ENCODE peak calls at places on chromosomes 3 and 15, in ten cellular contexts. One of them, this sample, is unnamed.
A peak's percentile ranks its signal among the peaks of the same experiment; 100 is the strongest.

GRCh38 chr3:133643611-133644010 is 18.1 kb downstream of the TOPBP1 start:
- DNase-seq in IMR-90: no peak
- DNase-seq in endothelial cell of umbilical vein: no peak
- DNase-seq in ascending aorta: no peak
- DNase-seq in NT2/D1: no peak
- DNase-seq in transverse colon: no peak
- DNase-seq in uterus: no peak
- DNase-seq in Caco-2: no peak
- DNase-seq in left ventricle myocardium inferior: no peak
- DNase-seq in cardiac muscle cell: no peak
- DNase-seq in this sample: no peak

GRCh38 chr15:52186651-52187486 is 4.3 kb downstream of the GNB5 start:
- DNase-seq in IMR-90: no peak
- DNase-seq in endothelial cell of umbilical vein: no peak
- DNase-seq in ascending aorta: no peak
- DNase-seq in NT2/D1: no peak
- DNase-seq in transverse colon: no peak
- DNase-seq in uterus: peak; percentile 31
- DNase-seq in Caco-2: no peak
- DNase-seq in left ventricle myocardium inferior: no peak
- DNase-seq in cardiac muscle cell: peak; percentile 13
- DNase-seq in this sample: no peak

GRCh38 chr15:68175527-68175926 is 29.6 kb downstream of the CALML4 start:
- DNase-seq in IMR-90: no peak
- DNase-seq in endothelial cell of umbilical vein: no peak
- DNase-seq in ascending aorta: no peak
- DNase-seq in NT2/D1: no peak
- DNase-seq in transverse colon: no peak
- DNase-seq in uterus: no peak
- DNase-seq in Caco-2: no peak
- DNase-seq in left ventricle myocardium inferior: no peak
- DNase-seq in cardiac muscle cell: no peak
- DNase-seq in this sample: no peak

GRCh38 chr15:60932051-60932915 is 296.8 kb downstream of the RORA start:
- DNase-seq in IMR-90: peak; percentile 28
- DNase-seq in endothelial cell of umbilical vein: no peak
- DNase-seq in ascending aorta: peak; percentile 52
- DNase-seq in NT2/D1: no peak
- DNase-seq in transverse colon: no peak
- DNase-seq in uterus: no peak
- DNase-seq in Caco-2: no peak
- DNase-seq in left ventricle myocardium inferior: no peak
- DNase-seq in cardiac muscle cell: peak; percentile 73
- DNase-seq in this sample: peak; percentile 51

GRCh38 chr15:94287794-94288246 is 56.5 kb downstream of the MCTP2 start:
- DNase-seq in IMR-90: no peak
- DNase-seq in endothelial cell of umbilical vein: no peak
- DNase-seq in ascending aorta: no peak
- DNase-seq in NT2/D1: no peak
- DNase-seq in transverse colon: peak; percentile 43
- DNase-seq in uterus: no peak
- DNase-seq in Caco-2: no peak
- DNase-seq in left ventricle myocardium inferior: no peak
- DNase-seq in cardiac muscle cell: no peak
- DNase-seq in this sample: no peak

GRCh38 chr3:170494766-170495165 is 76.1 kb downstream of the CLDN11 start:
- DNase-seq in IMR-90: peak; percentile 79
- DNase-seq in endothelial cell of umbilical vein: no peak
- DNase-seq in ascending aorta: no peak
- DNase-seq in NT2/D1: no peak
- DNase-seq in transverse colon: no peak
- DNase-seq in uterus: peak; percentile 31
- DNase-seq in Caco-2: no peak
- DNase-seq in left ventricle myocardium inferior: no peak
- DNase-seq in cardiac muscle cell: no peak
- DNase-seq in this sample: no peak

GRCh38 chr3:166660962-166661361 is 719.1 kb downstream of the ZBBX start:
- DNase-seq in IMR-90: no peak
- DNase-seq in endothelial cell of umbilical vein: no peak
- DNase-seq in ascending aorta: no peak
- DNase-seq in NT2/D1: no peak
- DNase-seq in transverse colon: no peak
- DNase-seq in uterus: no peak
- DNase-seq in Caco-2: no peak
- DNase-seq in left ventricle myocardium inferior: no peak
- DNase-seq in cardiac muscle cell: no peak
- DNase-seq in this sample: no peak

GRCh38 chr3:74089854-74090253 is 465.1 kb upstream of the PDZRN3 start:
- DNase-seq in IMR-90: peak; percentile 9
- DNase-seq in endothelial cell of umbilical vein: no peak
- DNase-seq in ascending aorta: no peak
- DNase-seq in NT2/D1: no peak
- DNase-seq in transverse colon: no peak
- DNase-seq in uterus: no peak
- DNase-seq in Caco-2: no peak
- DNase-seq in left ventricle myocardium inferior: no peak
- DNase-seq in cardiac muscle cell: no peak
- DNase-seq in this sample: no peak

GRCh38 chr3:187739125-187739560 is 6.1 kb downstream of the BCL6 start:
- DNase-seq in IMR-90: no peak
- DNase-seq in endothelial cell of umbilical vein: no peak
- DNase-seq in ascending aorta: no peak
- DNase-seq in NT2/D1: no peak
- DNase-seq in transverse colon: no peak
- DNase-seq in uterus: no peak
- DNase-seq in Caco-2: no peak
- DNase-seq in left ventricle myocardium inferior: peak; percentile 53
- DNase-seq in cardiac muscle cell: no peak
- DNase-seq in this sample: peak; percentile 78

GRCh38 chr3:187736418-187736871 is 8.8 kb downstream of the BCL6 start:
- DNase-seq in IMR-90: peak; percentile 74
- DNase-seq in endothelial cell of umbilical vein: peak; percentile 17
- DNase-seq in ascending aorta: no peak
- DNase-seq in NT2/D1: no peak
- DNase-seq in transverse colon: no peak
- DNase-seq in uterus: no peak
- DNase-seq in Caco-2: no peak
- DNase-seq in left ventricle myocardium inferior: no peak
- DNase-seq in cardiac muscle cell: peak; percentile 75
- DNase-seq in this sample: no peak

GRCh38 chr3:187737401-187738088 is 7.7 kb downstream of the BCL6 start:
- DNase-seq in IMR-90: peak; percentile 65
- DNase-seq in endothelial cell of umbilical vein: peak; percentile 79
- DNase-seq in ascending aorta: peak; percentile 28
- DNase-seq in NT2/D1: no peak
- DNase-seq in transverse colon: peak; percentile 77
- DNase-seq in uterus: peak; percentile 72
- DNase-seq in Caco-2: no peak
- DNase-seq in left ventricle myocardium inferior: peak; percentile 79
- DNase-seq in cardiac muscle cell: peak; percentile 85
- DNase-seq in this sample: peak; percentile 90

GRCh38 chr3:187738400-187739124 is 6.7 kb downstream of the BCL6 start:
- DNase-seq in IMR-90: peak; percentile 93
- DNase-seq in endothelial cell of umbilical vein: peak; percentile 87
- DNase-seq in ascending aorta: peak; percentile 54
- DNase-seq in NT2/D1: peak; percentile 93
- DNase-seq in transverse colon: peak; percentile 90
- DNase-seq in uterus: peak; percentile 88
- DNase-seq in Caco-2: peak; percentile 80
- DNase-seq in left ventricle myocardium inferior: peak; percentile 88
- DNase-seq in cardiac muscle cell: peak; percentile 96
- DNase-seq in this sample: peak; percentile 96

DNA sequence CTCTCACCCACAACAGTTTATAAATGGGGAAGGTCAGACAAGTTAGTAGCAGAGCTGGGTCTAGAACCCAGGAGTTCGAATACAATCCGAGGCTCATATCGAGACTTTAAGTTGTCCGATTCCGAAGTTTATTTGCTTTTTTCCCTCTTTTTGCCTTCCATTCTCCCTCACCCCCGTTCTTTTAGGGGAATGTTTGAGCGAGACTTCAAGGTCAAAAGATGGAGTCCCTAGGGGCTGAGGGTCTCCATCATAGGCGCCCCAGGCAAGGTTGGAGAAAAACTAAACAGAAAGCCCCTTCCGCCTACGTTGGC is 7.2 kb downstream of the BCL6 start:
- DNase-seq in IMR-90: no peak
- DNase-seq in endothelial cell of umbilical vein: no peak
- DNase-seq in ascending aorta: no peak
- DNase-seq in NT2/D1: no peak
- DNase-seq in transverse colon: no peak
- DNase-seq in uterus: no peak
- DNase-seq in Caco-2: no peak
- DNase-seq in left ventricle myocardium inferior: no peak
- DNase-seq in cardiac muscle cell: no peak
- DNase-seq in this sample: no peak
- H3K4me1 ChIP-seq in IMR-90: peaks cover 20% of the 10 kb centered on the region
- H3K4me1 ChIP-seq in endothelial cell of umbilical vein: peaks cover 46% of the 10 kb centered on the region
- H3K4me1 ChIP-seq in ascending aorta: peaks cover 6% of the 10 kb centered on the region
- H3K4me1 ChIP-seq in NT2/D1: no peaks in the 10 kb centered on the region
- H3K4me1 ChIP-seq in transverse colon: peaks cover 43% of the 10 kb centered on the region
- H3K4me1 ChIP-seq in uterus: peaks cover 6% of the 10 kb centered on the region
- H3K4me1 ChIP-seq in Caco-2: peaks cover 13% of the 10 kb centered on the region
- H3K4me1 ChIP-seq in left ventricle myocardium inferior: peaks cover 85% of the 10 kb centered on the region
- H3K4me1 ChIP-seq in cardiac muscle cell: peaks cover 10% of the 10 kb centered on the region
- H3K4me1 ChIP-seq in this sample: peaks cover 29% of the 10 kb centered on the region

DNA sequence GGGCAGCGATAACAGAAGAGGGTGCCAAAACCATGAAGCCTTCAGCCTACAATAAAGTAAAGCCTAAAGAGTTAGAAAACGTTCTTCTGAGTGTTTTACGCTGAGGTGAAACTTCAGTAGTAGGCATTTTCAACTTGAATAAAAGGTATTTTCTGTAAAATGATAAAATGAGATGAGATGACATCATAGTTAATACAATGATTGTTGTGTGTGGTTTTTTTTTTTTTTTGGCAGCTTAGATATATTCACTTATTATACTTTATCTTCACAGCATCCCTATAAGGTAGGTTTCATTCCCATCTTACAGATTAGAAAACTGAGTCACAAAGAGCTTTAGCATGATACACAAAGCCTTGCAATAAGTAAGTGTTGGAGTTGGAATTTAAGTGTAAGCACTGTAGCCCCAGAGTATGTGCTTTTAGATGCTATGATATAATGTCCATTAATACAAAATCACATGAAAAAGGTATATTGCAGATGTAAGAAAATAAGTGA is 291.9 kb upstream of the GRM7 start:
- DNase-seq in IMR-90: no peak
- DNase-seq in endothelial cell of umbilical vein: no peak
- DNase-seq in ascending aorta: no peak
- DNase-seq in NT2/D1: no peak
- DNase-seq in transverse colon: no peak
- DNase-seq in uterus: no peak
- DNase-seq in Caco-2: no peak
- DNase-seq in left ventricle myocardium inferior: no peak
- DNase-seq in cardiac muscle cell: no peak
- DNase-seq in this sample: no peak
- H3K9me3 ChIP-seq in IMR-90: no peaks in the 10 kb centered on the region
- H3K9me3 ChIP-seq in endothelial cell of umbilical vein: no peaks in the 10 kb centered on the region
- H3K9me3 ChIP-seq in ascending aorta: no peaks in the 10 kb centered on the region
- H3K9me3 ChIP-seq in NT2/D1: no peaks in the 10 kb centered on the region
- H3K9me3 ChIP-seq in transverse colon: no peaks in the 10 kb centered on the region
- H3K9me3 ChIP-seq in uterus: no peaks in the 10 kb centered on the region
- H3K9me3 ChIP-seq in Caco-2: no peaks in the 10 kb centered on the region
- H3K9me3 ChIP-seq in left ventricle myocardium inferior: no peaks in the 10 kb centered on the region
- H3K9me3 ChIP-seq in cardiac muscle cell: no peaks in the 10 kb centered on the region
- H3K9me3 ChIP-seq in this sample: no peaks in the 10 kb centered on the region

DNA sequence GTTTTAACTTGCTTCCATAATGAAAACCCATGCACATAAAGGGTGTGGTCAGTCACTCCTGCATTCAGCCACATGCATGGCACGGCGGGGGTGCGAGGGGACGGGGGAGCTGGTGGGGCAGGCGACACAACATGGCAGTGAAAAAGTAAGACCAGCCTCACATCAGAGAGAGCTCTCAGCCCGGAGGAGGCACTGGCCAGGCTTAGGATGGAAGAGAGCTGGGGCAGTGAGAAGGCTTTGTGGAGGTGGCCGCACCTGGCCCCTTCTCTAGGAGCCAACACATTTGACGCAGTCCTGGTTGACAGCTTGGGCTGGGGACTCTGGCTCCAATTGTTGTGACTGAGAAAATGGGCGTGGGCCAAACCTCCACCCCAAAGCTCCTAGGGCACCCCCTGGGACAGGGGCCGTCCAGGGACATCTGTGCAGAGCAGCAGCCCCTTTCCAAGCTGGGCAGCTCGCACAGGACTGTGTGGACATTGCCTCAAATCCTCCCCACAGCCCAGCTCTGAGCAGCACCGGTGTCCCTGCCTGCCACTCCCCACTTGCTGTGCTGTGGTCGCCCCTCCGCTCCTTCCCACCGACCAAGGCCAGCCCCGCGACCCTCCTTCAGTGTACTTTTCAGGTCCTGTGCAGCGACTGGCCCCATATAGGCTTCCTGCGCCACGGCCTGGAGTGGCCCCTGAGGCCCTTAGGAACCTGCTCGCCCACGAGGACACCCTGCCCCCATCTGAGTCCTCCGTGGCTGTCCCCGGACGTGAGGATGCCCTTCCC is 126.0 kb upstream of the IQSEC1 start:
- DNase-seq in IMR-90: no peak
- DNase-seq in endothelial cell of umbilical vein: no peak
- DNase-seq in ascending aorta: no peak
- DNase-seq in NT2/D1: no peak
- DNase-seq in transverse colon: no peak
- DNase-seq in uterus: no peak
- DNase-seq in Caco-2: no peak
- DNase-seq in left ventricle myocardium inferior: no peak
- DNase-seq in cardiac muscle cell: no peak
- DNase-seq in this sample: no peak
- H3K4me1 ChIP-seq in IMR-90: no peaks in the 10 kb centered on the region
- H3K4me1 ChIP-seq in endothelial cell of umbilical vein: no peaks in the 10 kb centered on the region
- H3K4me1 ChIP-seq in ascending aorta: no peaks in the 10 kb centered on the region
- H3K4me1 ChIP-seq in NT2/D1: peaks cover 20% of the 10 kb centered on the region
- H3K4me1 ChIP-seq in transverse colon: no peaks in the 10 kb centered on the region
- H3K4me1 ChIP-seq in uterus: no peaks in the 10 kb centered on the region
- H3K4me1 ChIP-seq in Caco-2: no peaks in the 10 kb centered on the region
- H3K4me1 ChIP-seq in left ventricle myocardium inferior: peaks cover 19% of the 10 kb centered on the region
- H3K4me1 ChIP-seq in cardiac muscle cell: no peaks in the 10 kb centered on the region
- H3K4me1 ChIP-seq in this sample: no peaks in the 10 kb centered on the region

DNA sequence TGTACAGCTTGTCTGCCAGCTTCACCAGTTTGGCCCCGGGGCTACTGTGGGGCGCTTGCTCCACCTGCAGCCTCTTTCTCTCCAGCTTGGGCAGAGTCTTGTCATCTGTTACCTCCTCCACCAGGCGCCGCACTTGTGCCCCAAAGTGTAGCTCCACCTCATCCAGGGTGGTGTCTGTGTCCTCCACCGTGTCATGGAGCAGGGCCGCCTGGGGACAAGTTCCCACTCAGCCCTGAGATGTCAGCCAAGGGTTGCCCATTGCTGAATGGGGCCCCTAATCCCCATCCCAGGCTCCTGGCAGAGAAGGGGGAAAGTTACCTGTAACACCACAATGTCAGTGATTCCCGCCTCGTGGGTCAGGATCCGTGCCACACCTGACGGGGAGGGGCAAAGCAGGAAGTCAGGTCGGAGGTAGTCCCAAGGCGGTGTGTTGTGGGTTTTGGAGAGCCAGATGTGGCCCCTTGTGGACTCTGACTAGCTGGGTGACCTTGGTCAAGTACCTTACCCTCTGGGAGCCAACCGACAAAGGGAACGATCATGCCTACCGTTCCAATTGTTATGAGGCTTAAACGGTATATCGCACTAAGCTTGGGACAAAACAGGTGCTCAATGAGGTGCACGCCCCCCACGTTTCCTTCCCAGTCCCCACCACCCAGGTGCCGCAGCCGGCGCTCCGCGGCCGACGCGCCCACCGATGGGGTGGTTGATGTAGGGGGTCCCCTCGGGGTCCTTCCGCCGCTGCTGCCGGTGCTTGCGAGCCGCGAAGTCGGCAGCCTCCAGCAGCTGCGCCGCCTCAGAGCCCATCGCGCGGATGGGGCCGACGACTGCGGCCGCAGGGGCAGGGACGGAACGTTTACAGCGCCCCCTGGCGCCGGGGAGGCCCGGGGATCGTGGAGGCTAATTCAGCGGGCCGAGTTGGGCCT is at the start of gene HDDC3:
- DNase-seq in IMR-90: peak; percentile 76
- DNase-seq in endothelial cell of umbilical vein: peak; percentile 79
- DNase-seq in ascending aorta: peak; percentile 54
- DNase-seq in NT2/D1: peak; percentile 79
- DNase-seq in transverse colon: peak; percentile 95
- DNase-seq in uterus: peak; percentile 91
- DNase-seq in Caco-2: peak; percentile 92
- DNase-seq in left ventricle myocardium inferior: peak; percentile 94
- DNase-seq in cardiac muscle cell: peak; percentile 88
- DNase-seq in this sample: peak; percentile 82
- H3K9me3 ChIP-seq in IMR-90: no peaks in the 10 kb centered on the region
- H3K9me3 ChIP-seq in endothelial cell of umbilical vein: no peaks in the 10 kb centered on the region
- H3K9me3 ChIP-seq in ascending aorta: no peaks in the 10 kb centered on the region
- H3K9me3 ChIP-seq in NT2/D1: no peaks in the 10 kb centered on the region
- H3K9me3 ChIP-seq in transverse colon: no peaks in the 10 kb centered on the region
- H3K9me3 ChIP-seq in uterus: no peaks in the 10 kb centered on the region
- H3K9me3 ChIP-seq in Caco-2: no peaks in the 10 kb centered on the region
- H3K9me3 ChIP-seq in left ventricle myocardium inferior: no peaks in the 10 kb centered on the region
- H3K9me3 ChIP-seq in cardiac muscle cell: no peaks in the 10 kb centered on the region
- H3K9me3 ChIP-seq in this sample: no peaks in the 10 kb centered on the region